ENCODE peak calls at places on chromosomes 4 and X, in nine cellular contexts. B, L, T, V, R, C, W, P and Z are unnamed samples.

GRCh38 chrX:148363836-148364235 is 136.6 kb upstream of the AFF2 start:
- DNase-seq in B (no peak), L (no peak), T (no peak), V (no peak), R (no peak), C (no peak), W (no peak), P (no peak), Z (no peak)

GRCh38 chrX:54786972-54787371 is 11.1 kb downstream of the ITIH6 start:
- DNase-seq in B (peak; percentile 22), L (no peak), T (no peak), V (no peak), R (peak; percentile 5), C (no peak), W (peak; percentile 22), P (no peak), Z (no peak)

GRCh38 chr4:176492648-176493302 is 173.0 kb downstream of the SPCS3 start:
- DNase-seq in B (peak; percentile 38), L (no peak), T (no peak), V (peak; percentile 48), R (no peak), C (no peak), W (peak; percentile 14), P (no peak), Z (peak; percentile 36)

GRCh38 chr4:158850800-158851644 is 82.2 kb downstream of the FNIP2 start:
- DNase-seq in B (peak; percentile 31), L (no peak), T (no peak), V (peak; percentile 24), R (peak; percentile 44), C (no peak), W (peak; percentile 55), P (no peak), Z (peak; percentile 33)

GRCh38 chr4:150199056-150199455 is 120.8 kb downstream of the DCLK2 start:
- DNase-seq in B (no peak), L (no peak), T (no peak), V (no peak), R (no peak), C (no peak), W (no peak), P (no peak), Z (no peak)

GRCh38 chr4:154503598-154503997 is 12.0 kb upstream of the DCHS2 start:
- DNase-seq in B (no peak), L (no peak), T (no peak), V (peak; percentile 21), R (peak; percentile 21), C (no peak), W (peak; percentile 64), P (no peak), Z (no peak)

GRCh38 chr4:22477794-22478182 is 38.1 kb downstream of the ADGRA3 start:
- DNase-seq in B (no peak), L (no peak), T (no peak), V (no peak), R (no peak), C (no peak), W (no peak), P (no peak), Z (no peak)

GRCh38 chr4:89158884-89159503 is 47.7 kb downstream of the TIGD2 start:
- DNase-seq in B (peak; percentile 22), L (peak; percentile 17), T (no peak), V (peak; percentile 67), R (peak; percentile 65), C (no peak), W (peak; percentile 51), P (no peak), Z (peak; percentile 29)

GRCh38 chrX:154011376-154012335 is 8.0 kb downstream of the IRAK1 start:
- DNase-seq in B (no peak), L (no peak), T (no peak), V (no peak), R (no peak), C (no peak), W (no peak), P (no peak), Z (no peak)